ENCODE peak calls at places on chromosome 16, in four cellular contexts. G, O, T and R are unnamed samples.
A peak's percentile ranks its signal among the peaks of the same experiment; 100 is the strongest.

GRCh38 chr16:67226295-67226803 is 581 bp upstream of the TMEM208 start:
- DNase-seq in T (no peak), O (no peak), G (no peak), R (no peak)

GRCh38 chr16:58574895-58575294 is 54.7 kb downstream of the CNOT1 start:
- DNase-seq in O (no peak), G (no peak), T (no peak), R (no peak)

GRCh38 chr16:66266436-66267286 is 99.8 kb upstream of the CDH5 start:
- DNase-seq in G (no peak), T (no peak), O (peak; percentile 98), R (no peak)

GRCh38 chr16:7714775-7715174 is 382.1 kb downstream of the RBFOX1 start:
- DNase-seq in G (no peak), T (no peak), O (no peak), R (no peak)

GRCh38 chr16:19361587-19361986 is 56.1 kb upstream of the TMC5 start:
- DNase-seq in G (no peak), O (no peak), T (no peak), R (no peak)

GRCh38 chr16:30793508-30794069 is 6.6 kb upstream of the ZNF629 start:
- DNase-seq in T (no peak), O (no peak), G (no peak), R (no peak)

GRCh38 chr16:87132361-87133014 is 184.7 kb downstream of the C16orf95 start:
- DNase-seq in O (peak; percentile 66), T (no peak), G (peak; percentile 22), R (no peak)

GRCh38 chr16:51239196-51239595 is 88.1 kb upstream of the SALL1 start:
- DNase-seq in T (no peak), O (no peak), G (no peak), R (no peak)

GRCh38 chr16:87855852-87856715 is 13.2 kb downstream of the SLC7A5 start:
- DNase-seq in O (peak; percentile 17), G (peak; percentile 72), T (no peak), R (no peak)

GRCh38 chr16:14304891-14305459 is 233.9 kb downstream of the MRTFB start:
- DNase-seq in T (no peak), O (no peak), G (no peak), R (no peak)

GRCh38 chr16:22380529-22380928 is 6.1 kb upstream of the CDR2 start:
- DNase-seq in G (no peak), O (no peak), T (no peak), R (no peak)

GRCh38 chr16:66502020-66502913 is 47.7 kb downstream of the TK2 start:
- DNase-seq in G (no peak), O (peak; percentile 87), T (no peak), R (no peak)

GRCh38 chr16:1286492-1287094 is 22.8 kb upstream of the UBE2I start:
- DNase-seq in G (no peak), T (no peak), O (no peak), R (no peak)

GRCh38 chr16:68093816-68094613 is 8.8 kb downstream of the NFATC3 start:
- DNase-seq in T (no peak), O (peak; percentile 80), G (peak; percentile 22), R (no peak)

GRCh38 chr16:24508614-24509013 is 30.8 kb upstream of the RBBP6 start:
- DNase-seq in G (no peak), O (peak; percentile 78), T (no peak), R (no peak)

GRCh38 chr16:8928467-8928957 is 35.2 kb downstream of the USP7 start:
- DNase-seq in G (no peak), T (no peak), O (peak; percentile 76), R (no peak)

GRCh38 chr16:74650966-74651567 is 15.6 kb downstream of the RFWD3 start:
- DNase-seq in G (peak; percentile 22), O (no peak), T (no peak), R (no peak)

GRCh38 chr16:55668337-55669281 is 12.8 kb downstream of the SLC6A2 start:
- DNase-seq in O (peak; percentile 26), G (peak; percentile 22), T (no peak), R (no peak)

GRCh38 chr16:12211870-12212690 is 235.5 kb downstream of the SNX29 start:
- DNase-seq in G (no peak), T (no peak), O (no peak), R (peak; percentile 83)

GRCh38 chr16:49578435-49579024 is 204.9 kb downstream of the C16orf78 start:
- DNase-seq in G (no peak), O (no peak), T (no peak), R (no peak)

GRCh38 chr16:79809376-79809775 is 208.8 kb upstream of the MAF start:
- DNase-seq in O (no peak), G (no peak), T (no peak), R (no peak)

GRCh38 chr16:23960081-23960499 is 124.3 kb downstream of the PRKCB start:
- DNase-seq in G (no peak), T (no peak), O (no peak), R (no peak)

GRCh38 chr16:84239186-84239790 is 524 bp downstream of the KCNG4 start:
- DNase-seq in O (no peak), T (no peak), G (no peak), R (no peak)

GRCh38 chr16:2469399-2470233 is 1.5 kb upstream of the NTN3 start:
- DNase-seq in G (no peak), O (no peak), T (no peak), R (no peak)

GRCh38 chr16:15415411-15416070 is 18.8 kb upstream of the BMERB1 start:
- DNase-seq in G (no peak), O (peak; percentile 44), T (no peak), R (no peak)

GRCh38 chr16:81567987-81568748 is 123.6 kb downstream of the CMIP start:
- DNase-seq in O (peak; percentile 47), T (no peak), G (peak; percentile 49), R (no peak)

GRCh38 chr16:88888778-88889387 is 22.4 kb upstream of the PABPN1L start:
- DNase-seq in T (no peak), G (no peak), O (no peak), R (no peak)

GRCh38 chr16:68972720-68973119 is 129.4 kb downstream of the TANGO6 start:
- DNase-seq in T (peak; percentile 82), O (peak; percentile 64), G (peak; percentile 35), R (no peak)

GRCh38 chr16:69105501-69106361 is at the start of gene HAS3:
- DNase-seq in O (peak; percentile 49), G (peak; percentile 74), T (peak; percentile 80), R (peak; percentile 80)

GRCh38 chr16:88455610-88456355 is 2.7 kb downstream of the ZFPM1 start:
- DNase-seq in T (no peak), G (peak; percentile 56), O (peak; percentile 38), R (peak; percentile 81)

GRCh38 chr16:2902337-2903130 is 9.2 kb upstream of the FLYWCH1 start:
- DNase-seq in G (no peak), T (no peak), O (no peak), R (no peak)

GRCh38 chr16:78244131-78244899 is 144.9 kb downstream of the WWOX start:
- DNase-seq in T (no peak), O (no peak), G (peak; percentile 32), R (no peak)

GRCh38 chr16:67521095-67521804 is 7.4 kb upstream of the RIPOR1 start:
- DNase-seq in T (peak; percentile 98), O (peak; percentile 96), G (peak; percentile 99), R (peak; percentile 95)

GRCh38 chr16:30399435-30400186 is 4.4 kb downstream of the ZNF48 start:
- DNase-seq in G (peak; percentile 47), T (no peak), O (no peak), R (no peak)

GRCh38 chr16:9007177-9007794 is 43.6 kb upstream of the USP7 start:
- DNase-seq in T (no peak), O (peak; percentile 84), G (no peak), R (no peak)

GRCh38 chr16:14186007-14186953 is 115.2 kb downstream of the MRTFB start:
- DNase-seq in T (peak; percentile 20), G (peak; percentile 19), O (peak; percentile 90), R (no peak)

GRCh38 chr16:67254809-67255552 is 6.2 kb downstream of the SLC9A5 start:
- DNase-seq in T (no peak), G (no peak), O (no peak), R (no peak)

GRCh38 chr16:27174798-27175197 is 28.5 kb upstream of the KDM8 start:
- DNase-seq in T (no peak), O (no peak), G (no peak), R (no peak)

GRCh38 chr16:1539720-1540555 is 6.5 kb downstream of the TMEM204 start:
- DNase-seq in T (no peak), O (no peak), G (no peak), R (no peak)